ENCODE peak calls at places on chromosomes 16 and 17, in ten cellular contexts. A is amygdala; N is tibial nerve; C is fibroblast of pulmonary artery; Q is iris pigment epithelial cell; G is psoas muscle; P is GM23338; L is Caco-2; R is thoracic aorta; D is effector CD4-positive, alpha-beta T cell. S is an unnamed sample.

GRCh38 chr16:29665294-29666077 is 2.4 kb downstream of the SPN start:
- DNase-seq in A (no peak), N (no peak), C (no peak), Q (no peak), G (no peak), P (no peak), L (no peak), R (no peak), D (peak), S (no peak)

GRCh38 chr17:7867881-7868329 is 10.1 kb downstream of the CYB5D1 start:
- DNase-seq in A (no peak), N (no peak), C (no peak), Q (no peak), G (no peak), P (no peak), L (no peak), R (no peak), D (no peak), S (no peak)

GRCh38 chr16:80804061-80804450 is 342 bp downstream of the CDYL2 start:
- DNase-seq in A (peak), N (no peak), C (peak), Q (peak), G (peak), P (peak), L (peak), R (no peak), D (peak), S (no peak)

GRCh38 chr16:57801856-57802634 is at the start of gene KIFC3:
- DNase-seq in A (peak), N (peak), C (peak), Q (peak), G (peak), P (peak), L (peak), R (peak), D (peak), S (peak)

GRCh38 chr16:397736-398332 is 835 bp downstream of the NME4 start:
- DNase-seq in A (peak), N (peak), C (peak), Q (peak), G (peak), P (peak), L (peak), R (no peak), D (no peak), S (no peak)

GRCh38 chr17:42698736-42699414 is 16.5 kb downstream of the CNTNAP1 start:
- DNase-seq in A (no peak), N (no peak), C (peak), Q (peak), G (peak), P (no peak), L (no peak), R (no peak), D (no peak), S (no peak)

GRCh38 chr17:31830971-31831755 is 27.9 kb downstream of the COPRS start:
- DNase-seq in A (no peak), N (no peak), C (no peak), Q (peak), G (no peak), P (no peak), L (no peak), R (no peak), D (no peak), S (no peak)

GRCh38 chr17:49747632-49748031 is 16.3 kb downstream of the FAM117A start:
- DNase-seq in A (no peak), N (no peak), C (no peak), Q (no peak), G (no peak), P (no peak), L (no peak), R (no peak), D (no peak), S (no peak)

GRCh38 chr17:57284984-57285646 is 28.8 kb downstream of the MSI2 start:
- DNase-seq in A (no peak), N (no peak), C (no peak), Q (peak), G (no peak), P (peak), L (no peak), R (no peak), D (no peak), S (no peak)

GRCh38 chr17:19017401-19017800 is 12.8 kb upstream of the FAM83G start:
- DNase-seq in A (no peak), N (no peak), C (no peak), Q (no peak), G (peak), P (no peak), L (no peak), R (no peak), D (no peak), S (no peak)

GRCh38 chr16:19281246-19281645 is 4.3 kb upstream of the CLEC19A start:
- DNase-seq in A (no peak), N (no peak), C (no peak), Q (no peak), G (no peak), P (no peak), L (no peak), R (no peak), D (no peak), S (no peak)

GRCh38 chr16:1167276-1168107 is 14.6 kb downstream of the CACNA1H start:
- DNase-seq in A (peak), N (no peak), C (no peak), Q (no peak), G (no peak), P (peak), L (no peak), R (no peak), D (no peak), S (no peak)

GRCh38 chr17:31472137-31472536 is 80.7 kb downstream of the RAB11FIP4 start:
- DNase-seq in A (peak), N (no peak), C (no peak), Q (no peak), G (no peak), P (no peak), L (no peak), R (no peak), D (no peak), S (no peak)

GRCh38 chr17:17783825-17784598 is 52.8 kb downstream of the SREBF1 start:
- DNase-seq in A (peak), N (no peak), C (peak), Q (peak), G (peak), P (peak), L (no peak), R (no peak), D (no peak), S (no peak)

GRCh38 chr17:44223574-44224046 is 4.1 kb upstream of the UBTF start:
- DNase-seq in A (no peak), N (no peak), C (peak), Q (no peak), G (peak), P (no peak), L (no peak), R (no peak), D (no peak), S (no peak)

GRCh38 chr17:62062313-62062712 is 2.8 kb downstream of the MED13 start:
- DNase-seq in A (no peak), N (no peak), C (peak), Q (no peak), G (no peak), P (no peak), L (no peak), R (no peak), D (no peak), S (no peak)

GRCh38 chr17:8289103-8289397 is 580 bp downstream of the RANGRF start:
- DNase-seq in A (no peak), N (peak), C (no peak), Q (no peak), G (peak), P (peak), L (no peak), R (no peak), D (no peak), S (peak)

GRCh38 chr17:74153821-74154430 is 49.6 kb upstream of the RPL38 start:
- DNase-seq in A (no peak), N (no peak), C (no peak), Q (no peak), G (no peak), P (no peak), L (no peak), R (no peak), D (no peak), S (no peak)

GRCh38 chr17:71724339-71724738 is 396.5 kb upstream of the SOX9 start:
- DNase-seq in A (no peak), N (no peak), C (no peak), Q (no peak), G (no peak), P (no peak), L (no peak), R (no peak), D (no peak), S (no peak)

GRCh38 chr16:4330277-4330882 is 14.5 kb downstream of the GLIS2 start:
- DNase-seq in A (peak), N (peak), C (peak), Q (peak), G (peak), P (peak), L (peak), R (no peak), D (peak), S (peak)

GRCh38 chr17:31388770-31389672 is 2.5 kb upstream of the RAB11FIP4 start:
- DNase-seq in A (peak), N (no peak), C (peak), Q (no peak), G (no peak), P (peak), L (peak), R (no peak), D (peak), S (no peak)

S was measured in omental fat pad.